ENCODE peak calls at places on chromosome 5, in five cellular contexts. W, A, X, N and J are unnamed samples.

GRCh38 chr5:154465169-154465568 is 12.9 kb downstream of the HAND1 start:
- DNase-seq in W (no peak), A (no peak), X (no peak), N (peak; percentile 55), J (no peak)

GRCh38 chr5:58922392-58923171 is 339.7 kb downstream of the RAB3C start:
- DNase-seq in W (no peak), A (no peak), X (peak; percentile 85), N (peak; percentile 79), J (no peak)

GRCh38 chr5:112691758-112692157 is 45.9 kb upstream of the APC start:
- DNase-seq in W (no peak), A (peak; percentile 71), X (no peak), N (peak; percentile 54), J (no peak)

GRCh38 chr5:463952-464351 is 21.0 kb downstream of the EXOC3 start:
- DNase-seq in W (no peak), A (no peak), X (no peak), N (no peak), J (no peak)

GRCh38 chr5:82640901-82641300 is 362.7 kb upstream of the RPS23 start:
- DNase-seq in W (no peak), A (no peak), X (no peak), N (no peak), J (no peak)

GRCh38 chr5:78597858-78598415 is 50.6 kb downstream of the LHFPL2 start:
- DNase-seq in W (no peak), A (no peak), X (no peak), N (peak; percentile 76), J (no peak)

GRCh38 chr5:8726383-8727036 is 819.4 kb downstream of the SEMA5A start:
- DNase-seq in W (no peak), A (no peak), X (no peak), N (no peak), J (no peak)

GRCh38 chr5:140608730-140609520 is 24.1 kb downstream of the CD14 start:
- DNase-seq in W (no peak), A (no peak), X (peak; percentile 27), N (no peak), J (no peak)

GRCh38 chr5:172778223-172778814 is 7.3 kb upstream of the DUSP1 start:
- DNase-seq in W (peak; percentile 43), A (no peak), X (peak; percentile 56), N (peak; percentile 82), J (peak; percentile 38)

GRCh38 chr5:161431963-161432362 is 114.6 kb downstream of the GABRB2 start:
- DNase-seq in W (no peak), A (no peak), X (no peak), N (no peak), J (no peak)

GRCh38 chr5:68231414-68232076 is 16.0 kb downstream of the PIK3R1 start:
- DNase-seq in W (no peak), A (no peak), X (no peak), N (no peak), J (no peak)

GRCh38 chr5:116063950-116064349 is 20.9 kb upstream of the COMMD10 start:
- DNase-seq in W (no peak), A (no peak), X (no peak), N (no peak), J (no peak)

GRCh38 chr5:13359326-13359725 is 585.2 kb downstream of the DNAH5 start:
- DNase-seq in W (no peak), A (no peak), X (no peak), N (peak; percentile 52), J (no peak)

GRCh38 chr5:167644619-167645018 is 646.8 kb upstream of the WWC1 start:
- DNase-seq in W (no peak), A (no peak), X (no peak), N (no peak), J (no peak)

GRCh38 chr5:1836891-1837880 is 36.0 kb downstream of the NDUFS6 start:
- DNase-seq in W (no peak), A (no peak), X (no peak), N (no peak), J (no peak)

GRCh38 chr5:157384971-157385709 is 74.9 kb upstream of the NIPAL4 start:
- DNase-seq in W (no peak), A (no peak), X (no peak), N (peak; percentile 95), J (no peak)

GRCh38 chr5:96930058-96930457 is 5.8 kb upstream of the LNPEP start:
- DNase-seq in W (no peak), A (no peak), X (no peak), N (no peak), J (no peak)

GRCh38 chr5:96919754-96920197 is 16.1 kb upstream of the LNPEP start:
- DNase-seq in W (no peak), A (no peak), X (no peak), N (no peak), J (no peak)

GRCh38 chr5:120017523-120017922 is 388.2 kb downstream of the FAM170A start:
- DNase-seq in W (no peak), A (no peak), X (no peak), N (peak; percentile 33), J (no peak)

GRCh38 chr5:74587895-74588294 is 52.6 kb downstream of the ENC1 start:
- DNase-seq in W (no peak), A (no peak), X (no peak), N (no peak), J (no peak)

GRCh38 chr5:85266692-85267091 is 882.0 kb upstream of the EDIL3 start:
- DNase-seq in W (no peak), A (no peak), X (no peak), N (no peak), J (no peak)

GRCh38 chr5:143434261-143435206 is 31.0 kb upstream of the NR3C1 start:
- DNase-seq in W (no peak), A (peak; percentile 77), X (peak; percentile 28), N (peak; percentile 54), J (no peak)

GRCh38 chr5:123094919-123095693 is 6.1 kb downstream of the PRDM6 start:
- DNase-seq in W (peak; percentile 57), A (no peak), X (no peak), N (peak; percentile 73), J (no peak)

GRCh38 chr5:125316386-125316785 is 569.9 kb upstream of the ZNF608 start:
- DNase-seq in W (no peak), A (no peak), X (no peak), N (peak; percentile 37), J (no peak)

DNA sequence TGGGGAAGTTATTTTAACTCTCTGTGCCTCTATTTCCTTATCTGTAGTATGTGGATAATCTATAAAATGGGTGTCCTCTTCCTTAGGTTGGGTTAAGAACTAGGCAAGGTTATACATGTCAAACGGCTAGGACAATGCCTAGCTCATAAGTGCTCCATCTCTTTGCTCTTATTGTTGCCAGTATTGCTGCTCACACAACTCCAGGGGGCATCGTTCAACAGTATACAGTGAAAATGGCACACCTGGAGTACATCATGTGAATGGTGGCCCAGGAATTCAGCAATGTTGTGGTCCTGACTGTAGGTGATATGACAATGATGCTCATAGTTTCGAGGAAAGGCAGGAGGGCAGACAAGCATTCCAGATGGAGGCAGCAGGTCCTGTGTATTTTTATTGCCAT is 30.1 kb downstream of the SLIT3 start:
- DNase-seq in W (no peak), A (no peak), X (no peak), N (no peak), J (no peak)
- TF ChIP-seq CTCF in W (no peak), A (no peak), X (no peak), N (no peak), J (no peak)

DNA sequence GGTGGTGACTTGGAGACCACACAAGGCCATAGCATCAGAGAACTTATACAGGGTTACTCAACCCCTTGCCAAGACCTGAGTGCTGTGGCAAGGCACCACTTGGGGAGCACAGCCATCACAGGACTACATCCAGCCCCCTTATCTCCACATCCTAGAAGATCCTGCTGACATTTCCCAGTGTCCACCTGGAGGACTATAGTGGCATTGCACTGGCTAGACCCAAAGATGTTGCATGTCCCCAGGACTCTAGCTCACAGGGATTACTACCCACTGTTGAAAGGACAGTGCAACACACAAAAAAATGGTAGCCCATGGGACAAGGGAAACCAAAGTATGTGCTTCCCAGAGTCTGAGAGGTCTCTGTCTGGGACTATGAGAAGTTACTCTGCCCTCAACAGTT is 411.1 kb upstream of the NUDT12 start:
- DNase-seq in W (no peak), A (no peak), X (no peak), N (no peak), J (no peak)
- TF ChIP-seq CTCF in W (no peak), A (no peak), X (no peak), N (no peak), J (no peak)

DNA sequence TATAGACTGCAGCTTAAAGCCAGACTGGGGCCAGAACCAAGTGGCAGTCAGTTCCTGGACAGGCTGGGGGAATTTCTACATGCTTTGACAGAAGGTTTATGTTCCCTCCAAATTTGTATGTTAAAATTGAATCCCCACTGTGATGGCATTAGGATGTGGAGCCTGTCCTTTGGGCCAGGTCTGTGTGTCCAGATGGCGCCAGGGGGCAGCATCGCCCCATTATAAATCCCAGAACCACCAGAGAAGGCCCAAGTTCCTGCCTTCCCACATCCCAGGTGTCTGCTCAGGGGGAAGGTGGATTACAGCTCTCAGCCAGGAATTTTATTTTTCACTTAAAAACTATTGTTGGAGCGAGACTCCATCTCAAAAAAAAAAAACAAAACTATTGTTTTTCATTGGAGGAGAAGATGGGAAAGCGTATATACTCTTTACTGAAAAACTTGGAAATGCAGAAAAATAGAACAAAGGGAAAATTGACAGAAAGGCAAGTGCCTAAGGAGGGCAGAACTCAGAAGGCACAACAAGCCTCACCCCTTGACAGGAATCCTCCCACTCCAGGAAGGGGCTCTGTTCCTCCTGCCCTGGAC is 5.0 kb downstream of the IL3 start:
- DNase-seq in W (peak; percentile 39), A (peak; percentile 71), X (peak; percentile 50), N (peak; percentile 73), J (no peak)
- TF ChIP-seq CTCF in W (peak; percentile 65), A (peak; percentile 84), X (no peak), N (peak; percentile 70), J (no peak)

GRCh38 chr5:174734571-174735497 is 10.5 kb downstream of the MSX2 start:
- DNase-seq in W (no peak), A (no peak), X (no peak), N (no peak), J (no peak)

GRCh38 chr5:174737335-174737734 is 13.0 kb downstream of the MSX2 start:
- DNase-seq in W (no peak), A (no peak), X (no peak), N (no peak), J (no peak)

GRCh38 chr5:174736351-174736721 is 12.0 kb downstream of the MSX2 start:
- DNase-seq in W (no peak), A (no peak), X (no peak), N (peak; percentile 9), J (no peak)

GRCh38 chr5:174736777-174737176 is 12.4 kb downstream of the MSX2 start:
- DNase-seq in W (no peak), A (no peak), X (no peak), N (no peak), J (no peak)

DNA sequence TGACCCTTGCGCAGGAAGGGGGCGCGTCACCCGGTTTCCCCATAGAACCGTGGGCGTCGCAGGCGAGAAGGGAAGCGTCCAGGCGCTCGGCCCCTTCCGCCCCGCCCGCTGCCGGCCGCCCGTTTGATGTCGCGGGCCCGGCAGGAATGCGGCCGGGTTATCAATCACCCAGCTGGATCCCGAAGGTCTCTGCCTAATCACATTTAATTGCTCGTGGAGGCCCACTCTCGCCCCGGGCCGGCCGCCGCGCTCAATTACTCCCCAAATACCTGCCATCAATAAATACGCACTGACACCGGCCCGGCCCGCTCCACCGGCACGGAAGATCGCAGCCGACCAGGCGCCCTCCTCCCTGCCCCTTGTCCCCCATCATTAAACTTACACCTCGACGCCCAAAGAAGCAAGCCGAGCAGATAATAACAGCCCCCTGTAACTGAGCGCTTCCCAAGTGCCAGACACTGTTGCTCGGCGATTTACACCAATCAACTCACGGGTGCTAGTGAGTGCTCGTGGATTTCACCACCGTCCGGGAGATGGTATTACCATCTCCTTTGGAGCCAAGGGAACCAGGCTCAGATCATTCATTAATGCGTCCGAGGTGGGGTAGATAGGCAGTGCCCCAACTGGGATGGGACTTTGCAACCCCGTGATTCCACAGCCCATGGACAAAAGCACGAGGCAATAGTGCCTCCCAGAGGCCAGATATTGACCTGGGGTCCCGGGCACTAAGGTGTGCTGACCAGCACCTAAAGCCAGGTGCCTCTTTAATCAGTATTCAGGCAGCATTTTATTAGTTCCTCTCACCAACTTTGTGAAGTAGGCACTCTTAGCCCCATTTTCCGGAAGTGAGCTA is 11.3 kb downstream of the MSX2 start:
- DNase-seq in W (no peak), A (no peak), X (no peak), N (no peak), J (no peak)
- TF ChIP-seq CTCF in W (peak; percentile 74), A (peak; percentile 27), X (no peak), N (peak; percentile 27), J (no peak)